ENCODE peak calls at places on chromosomes 1 and 21, in five cellular contexts. H is mammary epithelial cell, J is H9, G is GM23338, M is IMR-90. A is an unnamed sample.

GRCh38 chr1:41927118-41927517 is 8.4 kb upstream of the HIVEP3 start:
- DNase-seq in H (no peak), J (no peak), G (no peak), M (no peak), A (no peak)

GRCh38 chr21:41684381-41685245 is 82.2 kb downstream of the RIPK4 start:
- DNase-seq in H (peak; percentile 72), J (no peak), G (no peak), M (peak; percentile 67), A (no peak)

GRCh38 chr21:31204801-31205200 is 139.3 kb downstream of the TIAM1 start:
- DNase-seq in H (no peak), J (no peak), G (no peak), M (no peak), A (peak; percentile 38)

GRCh38 chr21:31911138-31911907 is 38.5 kb downstream of the HUNK start:
- DNase-seq in H (peak; percentile 49), J (no peak), G (no peak), M (peak; percentile 86), A (no peak)

GRCh38 chr1:175208773-175209492 is 16.4 kb upstream of the KIAA0040 start:
- DNase-seq in H (no peak), J (no peak), G (no peak), M (no peak), A (no peak)

GRCh38 chr1:52502789-52503188 is 50.1 kb downstream of the TUT4 start:
- DNase-seq in H (no peak), J (no peak), G (no peak), M (no peak), A (no peak)

GRCh38 chr1:3671371-3672180 is 19.3 kb downstream of the TP73 start:
- DNase-seq in H (no peak), J (peak; percentile 33), G (no peak), M (no peak), A (no peak)

GRCh38 chr1:227433663-227434062 is 115.4 kb upstream of the CDC42BPA start:
- DNase-seq in H (no peak), J (no peak), G (no peak), M (no peak), A (no peak)

GRCh38 chr1:48073773-48074172 is 76.6 kb upstream of the TRABD2B start:
- DNase-seq in H (no peak), J (no peak), G (no peak), M (no peak), A (no peak)

GRCh38 chr1:119448112-119448511 is 33.2 kb downstream of the HSD3B2 start:
- DNase-seq in H (peak; percentile 13), J (peak; percentile 53), G (peak; percentile 71), M (no peak), A (no peak)

GRCh38 chr21:45989355-45990048 is 7.9 kb downstream of the COL6A1 start:
- DNase-seq in H (no peak), J (no peak), G (no peak), M (no peak), A (no peak)

GRCh38 chr21:42540396-42540795 is 26.7 kb downstream of the SLC37A1 start:
- DNase-seq in H (no peak), J (no peak), G (no peak), M (no peak), A (no peak)

GRCh38 chr1:198258491-198258890 is 101.7 kb downstream of the NEK7 start:
- DNase-seq in H (peak; percentile 76), J (no peak), G (no peak), M (peak; percentile 87), A (no peak)

GRCh38 chr1:226618380-226618779 is 69.8 kb downstream of the STUM start:
- DNase-seq in H (no peak), J (no peak), G (no peak), M (no peak), A (no peak)

GRCh38 chr1:186884266-186884665 is 55.5 kb downstream of the PLA2G4A start:
- DNase-seq in H (no peak), J (no peak), G (no peak), M (peak; percentile 55), A (no peak)

GRCh38 chr1:18352640-18353245 is 128.0 kb upstream of the KLHDC7A start:
- DNase-seq in H (no peak), J (no peak), G (peak; percentile 52), M (no peak), A (no peak)

GRCh38 chr1:180953791-180954721 is 41.4 kb downstream of the KIAA1614 start:
- DNase-seq in H (no peak), J (no peak), G (peak; percentile 63), M (peak; percentile 12), A (peak; percentile 39)

GRCh38 chr1:193115629-193116227 is 6.1 kb upstream of the CDC73 start:
- DNase-seq in H (peak; percentile 96), J (no peak), G (no peak), M (peak; percentile 100), A (peak; percentile 11)

GRCh38 chr1:1021010-1021845 is 1.3 kb downstream of the AGRN start:
- DNase-seq in H (peak; percentile 72), J (no peak), G (peak; percentile 41), M (peak; percentile 72), A (peak; percentile 75)

GRCh38 chr1:236516929-236517704 is 6.7 kb upstream of the LGALS8 start:
- DNase-seq in H (peak; percentile 76), J (no peak), G (no peak), M (peak; percentile 85), A (no peak)

GRCh38 chr1:29271724-29272123 is 35.4 kb downstream of the PTPRU start:
- DNase-seq in H (peak; percentile 41), J (peak; percentile 89), G (peak; percentile 93), M (peak; percentile 65), A (no peak)

GRCh38 chr1:98660941-98661543 is 479 bp upstream of the SNX7 start:
- DNase-seq in H (no peak), J (no peak), G (no peak), M (peak; percentile 2), A (no peak)

GRCh38 chr1:28028873-28029654 is 59.3 kb downstream of the EYA3 start:
- DNase-seq in H (no peak), J (no peak), G (no peak), M (peak; percentile 43), A (no peak)

GRCh38 chr1:41394918-41395598 is 33.8 kb downstream of the FOXO6 start:
- DNase-seq in H (peak; percentile 21), J (peak; percentile 90), G (peak; percentile 93), M (no peak), A (peak; percentile 67)

GRCh38 chr1:26387447-26387846 is 14.9 kb upstream of the ZNF683 start:
- DNase-seq in H (peak; percentile 76), J (no peak), G (no peak), M (peak; percentile 55), A (no peak)

GRCh38 chr1:70820995-70821394 is 226.6 kb downstream of the PTGER3 start:
- DNase-seq in H (no peak), J (no peak), G (no peak), M (no peak), A (no peak)

GRCh38 chr1:247841796-247842195 is at the start of gene OR11L1:
- DNase-seq in H (no peak), J (no peak), G (no peak), M (no peak), A (no peak)

GRCh38 chr1:36836196-36836883 is 198.0 kb downstream of the GRIK3 start:
- DNase-seq in H (no peak), J (no peak), G (no peak), M (no peak), A (peak; percentile 56)

GRCh38 chr1:71944006-71944405 is 338.3 kb downstream of the NEGR1 start:
- DNase-seq in H (no peak), J (no peak), G (no peak), M (no peak), A (no peak)
- H2AFZ ChIP-seq in H (no peak overlapping the region), J (no peak overlapping the region), G (no peak overlapping the region), M (no peak overlapping the region), A (no peak overlapping the region)

GRCh38 chr1:78519446-78519845 is 28.7 kb downstream of the PTGFR start:
- DNase-seq in H (no peak), J (no peak), G (no peak), M (peak; percentile 59), A (no peak)

GRCh38 chr1:78526496-78526895 is 35.7 kb downstream of the PTGFR start:
- DNase-seq in H (no peak), J (no peak), G (no peak), M (no peak), A (no peak)

GRCh38 chr1:78520216-78520615 is 29.4 kb downstream of the PTGFR start:
- DNase-seq in H (peak; percentile 24), J (no peak), G (no peak), M (no peak), A (no peak)

GRCh38 chr1:78520843-78521242 is 30.1 kb downstream of the PTGFR start:
- DNase-seq in H (no peak), J (no peak), G (no peak), M (no peak), A (no peak)

GRCh38 chr1:78522136-78522535 is 31.4 kb downstream of the PTGFR start:
- DNase-seq in H (no peak), J (no peak), G (no peak), M (no peak), A (peak; percentile 0)
- H2AFZ ChIP-seq in H (no peak overlapping the region), J (no peak overlapping the region), G (peak overlapping the region; percentile 61), M (no peak overlapping the region), A (no peak overlapping the region)

GRCh38 chr1:55943721-55944435 is 635.5 kb downstream of the PLPP3 start:
- DNase-seq in H (no peak), J (no peak), G (no peak), M (no peak), A (no peak)

GRCh38 chr1:55938861-55939260 is 640.5 kb downstream of the PLPP3 start:
- DNase-seq in H (no peak), J (no peak), G (no peak), M (no peak), A (no peak)

GRCh38 chr1:55937840-55938375 is 641.5 kb downstream of the PLPP3 start:
- DNase-seq in H (no peak), J (no peak), G (no peak), M (no peak), A (no peak)

GRCh38 chr1:55943012-55943411 is 636.4 kb downstream of the PLPP3 start:
- DNase-seq in H (no peak), J (no peak), G (no peak), M (no peak), A (no peak)

DNA sequence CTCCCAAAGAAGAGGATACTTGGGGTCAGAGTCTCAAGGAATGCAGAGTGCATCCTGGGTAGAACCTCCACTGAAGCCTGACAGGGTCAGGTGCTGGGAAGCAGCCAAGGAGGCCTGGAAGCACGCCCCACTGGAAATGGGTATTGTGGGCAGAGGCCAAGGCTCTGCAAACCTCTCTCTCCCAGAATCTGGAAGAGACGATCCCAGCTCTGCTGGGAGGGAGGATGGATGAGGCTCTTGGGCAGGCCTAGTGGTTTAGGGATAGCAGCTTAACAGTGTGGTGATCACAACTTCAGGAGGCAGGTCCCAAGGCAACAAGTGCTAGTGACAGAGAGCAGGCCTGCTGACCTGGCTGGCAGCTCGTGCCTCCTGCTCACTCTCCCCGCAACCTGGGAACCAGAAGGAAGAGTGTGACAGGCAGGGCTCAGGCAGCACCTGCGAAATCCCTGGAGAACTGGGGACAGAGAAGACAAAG is 641.0 kb downstream of the PLPP3 start:
- DNase-seq in H (no peak), J (no peak), G (no peak), M (no peak), A (no peak)
- H2AFZ ChIP-seq in H (no peak overlapping the region), J (no peak overlapping the region), G (no peak overlapping the region), M (no peak overlapping the region), A (no peak overlapping the region)

DNA sequence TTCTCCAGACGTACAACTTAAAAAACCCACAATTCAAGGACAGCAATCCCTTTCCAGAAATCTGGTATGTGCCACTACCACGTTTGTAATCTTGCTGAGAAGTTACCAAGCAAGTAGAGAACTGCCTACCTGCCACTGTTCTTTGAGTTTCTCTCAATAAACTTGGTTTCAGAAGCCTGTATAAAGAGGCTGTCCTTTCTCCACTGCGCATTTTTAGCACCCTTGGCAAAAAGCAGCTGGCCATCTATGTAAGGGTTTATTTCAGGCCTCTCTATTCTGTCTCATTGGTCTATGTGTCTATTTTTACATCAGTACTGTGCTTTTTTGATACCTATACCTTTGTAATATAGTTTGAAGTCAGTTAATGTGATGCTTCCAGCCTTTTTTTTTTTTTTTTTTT is 665.1 kb upstream of the BRINP3 start:
- DNase-seq in H (no peak), J (no peak), G (no peak), M (no peak), A (no peak)
- H2AFZ ChIP-seq in H (no peak overlapping the region), J (no peak overlapping the region), G (peak overlapping the region; percentile 72), M (no peak overlapping the region), A (no peak overlapping the region)

A was measured in SK-N-SH.